ENCODE peak calls at places on chromosomes 13 and 19, in six cellular contexts. Y, Z, Q, U, L and D are unnamed samples.

GRCh38 chr19:13208964-13209796 is 59.0 kb downstream of the IER2 start:
- DNase-seq in Y (no peak), Z (no peak), Q (no peak), U (no peak), L (no peak), D (no peak)

GRCh38 chr13:40895715-40896184 is 106.3 kb downstream of the SLC25A15 start:
- DNase-seq in Y (no peak), Z (no peak), Q (no peak), U (no peak), L (no peak), D (no peak)

GRCh38 chr13:33487575-33488243 is 202.2 kb upstream of the STARD13 start:
- DNase-seq in Y (peak; percentile 65), Z (no peak), Q (no peak), U (no peak), L (no peak), D (peak; percentile 69)

GRCh38 chr19:18086590-18087138 is at the start of gene IL12RB1:
- DNase-seq in Y (no peak), Z (no peak), Q (no peak), U (no peak), L (no peak), D (no peak)

GRCh38 chr13:28494537-28494860 is 429 bp downstream of the FLT1 start:
- DNase-seq in Y (peak; percentile 37), Z (no peak), Q (no peak), U (peak; percentile 16), L (no peak), D (no peak)

GRCh38 chr19:789473-790052 is 7.7 kb upstream of the PTBP1 start:
- DNase-seq in Y (no peak), Z (peak; percentile 80), Q (no peak), U (no peak), L (no peak), D (peak; percentile 37)

GRCh38 chr13:32124743-32125142 is 93.2 kb downstream of the FRY start:
- DNase-seq in Y (no peak), Z (no peak), Q (no peak), U (no peak), L (no peak), D (no peak)

GRCh38 chr13:24911135-24911524 is 147.2 kb downstream of the RNF17 start:
- DNase-seq in Y (peak; percentile 39), Z (no peak), Q (no peak), U (no peak), L (no peak), D (peak; percentile 28)

GRCh38 chr19:53785196-53785889 is 38.8 kb downstream of the NLRP12 start:
- DNase-seq in Y (no peak), Z (no peak), Q (no peak), U (no peak), L (no peak), D (peak; percentile 32)

GRCh38 chr19:45508681-45508930 is 1.3 kb downstream of the VASP start:
- DNase-seq in Y (no peak), Z (peak; percentile 68), Q (no peak), U (no peak), L (no peak), D (no peak)

GRCh38 chr19:31533114-31533513 is 183.9 kb upstream of the TSHZ3 start:
- DNase-seq in Y (no peak), Z (no peak), Q (no peak), U (no peak), L (no peak), D (no peak)

GRCh38 chr13:44605275-44605674 is 29.1 kb upstream of the TSC22D1 start:
- DNase-seq in Y (peak; percentile 16), Z (no peak), Q (no peak), U (no peak), L (no peak), D (no peak)

GRCh38 chr19:33241091-33241529 is 15.5 kb upstream of the SLC7A10 start:
- DNase-seq in Y (no peak), Z (no peak), Q (no peak), U (no peak), L (no peak), D (no peak)

GRCh38 chr19:29583196-29584006 is 22.7 kb upstream of the POP4 start:
- DNase-seq in Y (peak; percentile 45), Z (no peak), Q (no peak), U (no peak), L (no peak), D (no peak)

GRCh38 chr13:93867481-93867880 is 612.0 kb downstream of the DCT start:
- DNase-seq in Y (no peak), Z (no peak), Q (no peak), U (no peak), L (no peak), D (no peak)

GRCh38 chr19:3053780-3054179 is 8.5 kb downstream of the TLE5 start:
- DNase-seq in Y (no peak), Z (no peak), Q (no peak), U (no peak), L (no peak), D (no peak)

GRCh38 chr13:20191902-20192469 is 752 bp downstream of the GJB2 start:
- DNase-seq in Y (no peak), Z (no peak), Q (no peak), U (no peak), L (no peak), D (no peak)

GRCh38 chr13:72104656-72105180 is 237.7 kb upstream of the DACH1 start:
- DNase-seq in Y (peak; percentile 35), Z (no peak), Q (no peak), U (no peak), L (no peak), D (no peak)

GRCh38 chr13:87674143-87674772 is 3.1 kb downstream of the SLITRK5 start:
- DNase-seq in Y (no peak), Z (no peak), Q (no peak), U (no peak), L (no peak), D (no peak)

GRCh38 chr19:50308991-50309390 is 20.2 kb downstream of the KCNC3 start:
- DNase-seq in Y (no peak), Z (no peak), Q (no peak), U (no peak), L (no peak), D (no peak)

GRCh38 chr13:106906431-106906996 is 338.6 kb upstream of the ARGLU1 start:
- DNase-seq in Y (no peak), Z (no peak), Q (no peak), U (no peak), L (no peak), D (no peak)

GRCh38 chr19:10499550-10500246 is 3.5 kb downstream of the KEAP1 start:
- DNase-seq in Y (no peak), Z (no peak), Q (no peak), U (no peak), L (no peak), D (no peak)

GRCh38 chr19:10520652-10521318 is 3.5 kb upstream of the S1PR5 start:
- DNase-seq in Y (no peak), Z (no peak), Q (no peak), U (no peak), L (no peak), D (no peak)

GRCh38 chr13:38905861-38906260 is 84.8 kb downstream of the STOML3 start:
- DNase-seq in Y (no peak), Z (no peak), Q (no peak), U (no peak), L (no peak), D (no peak)